ENCODE peak calls at places on chromosomes 6 and 20, in nine cellular contexts. R is tibial nerve, I is GM23338, A is BJ, S is NB4, K is A549, T is ovary, F is neural crest cell, N is progenitor cell of endocrine pancreas. J is an unnamed sample.

GRCh38 chr6:31202259-31203166 is 32.0 kb upstream of the POU5F1 start:
- DNase-seq in R (no peak), K (no peak), F (no peak), T (no peak), N (no peak), A (no peak), S (no peak), I (peak; percentile 23), J (peak; percentile 24)

GRCh38 chr6:8065519-8065911 is 1.3 kb upstream of the BLOC1S5 start:
- DNase-seq in F (no peak), N (no peak), K (no peak), R (no peak), I (no peak), A (no peak), S (no peak), T (no peak), J (no peak)

GRCh38 chr20:37627060-37627766 is 66.6 kb upstream of the CTNNBL1 start:
- DNase-seq in A (no peak), T (no peak), K (no peak), I (peak; percentile 79), R (peak; percentile 7), F (peak; percentile 72), S (peak; percentile 71), N (peak; percentile 68), J (peak; percentile 70)

GRCh38 chr6:134405386-134406087 is 87.6 kb upstream of the SGK1 start:
- DNase-seq in K (no peak), N (no peak), F (no peak), T (no peak), I (peak; percentile 72), R (no peak), S (no peak), A (no peak), J (no peak)

GRCh38 chr6:141719476-141719875 is 413.2 kb upstream of the GJE1 start:
- DNase-seq in N (no peak), A (no peak), S (no peak), I (no peak), T (no peak), K (no peak), F (no peak), R (no peak), J (no peak)

GRCh38 chr20:57457243-57457761 is 66.1 kb downstream of the RBM38 start:
- DNase-seq in K (no peak), N (no peak), A (no peak), I (no peak), F (no peak), S (peak; percentile 47), R (no peak), T (no peak), J (no peak)

GRCh38 chr6:165986647-165987482 is 180.8 kb downstream of the TBXT start:
- DNase-seq in A (no peak), T (peak; percentile 49), S (peak; percentile 29), R (no peak), N (no peak), I (peak; percentile 68), F (no peak), K (no peak), J (no peak)

GRCh38 chr20:50569864-50570836 is 60.0 kb downstream of the PTPN1 start:
- DNase-seq in N (no peak), I (peak; percentile 72), T (no peak), F (no peak), A (no peak), K (no peak), S (peak; percentile 40), R (no peak), J (peak; percentile 20)

GRCh38 chr6:2839982-2840793 is 1.5 kb downstream of the SERPINB1 start:
- DNase-seq in S (no peak), R (no peak), K (no peak), A (no peak), T (no peak), F (no peak), N (no peak), I (no peak), J (no peak)

GRCh38 chr6:2840794-2841061 is 935 bp downstream of the SERPINB1 start:
- DNase-seq in N (no peak), S (no peak), A (no peak), K (no peak), F (no peak), R (no peak), I (no peak), T (no peak), J (no peak)

GRCh38 chr6:2842139-2842552 is 483 bp upstream of the SERPINB1 start:
- DNase-seq in S (no peak), N (no peak), I (no peak), T (no peak), K (no peak), R (no peak), A (no peak), F (no peak), J (no peak)

GRCh38 chr6:2843138-2843740 is 1.6 kb upstream of the SERPINB1 start:
- DNase-seq in N (no peak), K (no peak), A (no peak), R (no peak), I (no peak), F (no peak), T (no peak), S (no peak), J (no peak)

DNA sequence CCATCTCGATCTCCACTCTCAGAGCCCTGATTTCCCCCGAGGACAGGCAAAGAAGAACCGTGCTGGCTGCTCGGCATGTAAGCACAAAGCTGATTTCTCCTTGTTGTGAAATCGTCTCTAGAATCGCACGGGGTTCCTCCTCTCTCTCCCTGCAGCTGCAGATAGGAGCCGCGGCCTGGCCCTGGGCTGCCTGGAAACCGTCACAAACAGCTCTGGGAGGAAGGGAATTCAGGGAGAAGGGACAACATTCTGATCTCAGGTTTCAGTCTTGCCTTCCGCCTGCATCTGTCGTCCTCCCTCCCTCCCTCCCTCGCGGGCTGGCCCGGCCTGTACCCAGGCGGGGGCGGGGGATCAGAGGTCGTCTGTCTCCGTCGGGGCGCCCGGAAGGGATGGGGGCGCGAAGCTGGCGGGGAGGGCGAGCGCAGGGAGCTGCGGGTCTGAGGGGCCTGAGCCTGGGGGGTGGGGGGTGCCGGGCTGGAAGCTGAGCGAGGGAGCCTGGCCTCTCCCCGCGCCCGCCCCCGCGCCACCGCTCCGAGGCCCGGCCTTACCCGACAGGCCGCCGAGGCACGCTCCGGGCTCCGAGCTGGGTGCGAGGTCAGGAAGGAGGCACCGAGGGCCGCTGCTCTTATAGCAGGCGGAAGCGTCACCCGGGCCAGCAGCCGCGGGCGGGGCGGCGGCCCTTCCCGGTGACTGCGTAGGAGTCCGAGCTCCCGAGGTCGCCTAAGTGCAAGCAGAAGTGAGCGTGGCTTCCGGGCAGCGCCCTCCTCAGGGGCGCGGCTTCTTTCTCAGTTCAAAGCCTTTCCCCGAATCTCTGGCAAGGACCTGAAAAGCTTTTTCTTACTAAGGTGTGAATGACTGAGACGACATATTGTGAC is at the start of gene SERPINB1:
- DNase-seq in S (peak; percentile 97), N (peak; percentile 74), K (peak; percentile 47), I (peak; percentile 98), A (peak; percentile 84), T (peak; percentile 75), F (peak; percentile 63), R (peak; percentile 68), J (peak; percentile 74)
- TF ChIP-seq CTCF in S (no peak), N (peak; percentile 17), K (no peak), I (peak; percentile 16), A (no peak), T (no peak), F (no peak), R (no peak), J (no peak)

GRCh38 chr6:128519132-128519930 is 1.1 kb downstream of the PTPRK start:
- DNase-seq in K (peak; percentile 31), I (peak; percentile 79), F (peak; percentile 30), A (no peak), R (no peak), N (peak; percentile 28), S (no peak), T (peak; percentile 56), J (peak; percentile 44)
- TF ChIP-seq CTCF in K (no peak), I (peak; percentile 34), F (peak; percentile 30), A (peak; percentile 33), R (peak; percentile 21), N (peak; percentile 35), S (no peak), T (no peak), J (no peak)

DNA sequence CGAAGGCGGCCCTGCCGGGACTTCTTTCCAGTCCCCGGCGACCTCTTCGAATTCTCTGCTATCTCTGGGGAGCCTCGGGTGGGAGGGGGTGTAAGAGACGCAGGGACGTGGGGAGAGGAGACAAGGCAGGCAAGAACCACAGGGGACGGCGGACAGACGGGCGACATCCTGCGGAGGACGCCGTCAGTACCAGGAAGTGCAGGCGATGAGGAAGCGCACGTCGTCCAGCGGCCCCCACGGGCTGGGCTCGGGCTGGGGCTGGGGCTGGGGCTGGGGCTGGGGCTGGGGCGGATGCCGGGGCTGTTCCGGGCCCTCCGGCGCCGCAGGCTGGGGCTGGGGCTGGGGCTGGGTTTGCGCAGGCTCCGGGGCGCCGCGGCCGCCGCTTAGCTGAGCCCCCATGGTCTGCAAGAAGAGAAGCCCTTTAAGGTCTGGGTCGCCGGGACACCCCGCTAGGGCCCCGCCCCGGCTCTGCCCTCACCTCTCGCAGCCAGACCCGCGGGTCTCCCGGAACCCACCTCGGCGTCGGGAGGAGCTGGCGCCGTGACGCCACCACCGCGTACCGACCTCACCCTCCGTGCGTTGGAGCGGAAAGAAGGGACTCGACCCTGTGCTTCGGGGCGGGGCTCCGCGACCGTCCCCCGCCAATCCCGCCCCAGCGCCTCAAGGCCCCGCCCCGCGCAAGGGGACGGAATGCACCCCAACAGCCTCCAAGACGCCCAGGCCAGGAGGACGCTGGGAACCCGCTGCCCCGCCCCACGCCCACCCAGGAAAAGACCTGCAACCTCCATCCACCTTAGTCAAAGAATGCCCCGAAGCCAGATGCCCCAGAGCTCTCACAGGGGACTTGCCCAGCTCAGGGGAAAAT is at the start of gene MMP24OS:
- DNase-seq in N (peak; percentile 84), T (peak; percentile 85), F (peak; percentile 77), K (peak; percentile 84), S (peak; percentile 97), R (peak; percentile 82), I (peak; percentile 95), A (peak; percentile 50), J (peak; percentile 87)
- TF ChIP-seq CTCF in N (no peak), T (no peak), F (peak; percentile 7), K (no peak), S (peak; percentile 17), R (peak; percentile 46), I (peak; percentile 42), A (peak; percentile 64), J (no peak)

GRCh38 chr6:23656257-23656731 is 469.7 kb upstream of the NRSN1 start:
- DNase-seq in N (no peak), K (no peak), R (no peak), A (no peak), S (no peak), T (no peak), F (no peak), I (peak; percentile 18), J (no peak)

GRCh38 chr6:23659125-23659524 is 466.9 kb upstream of the NRSN1 start:
- DNase-seq in T (no peak), N (peak; percentile 26), S (peak; percentile 7), A (no peak), F (peak; percentile 32), R (no peak), K (no peak), I (peak; percentile 77), J (peak; percentile 53)

GRCh38 chr6:23656826-23657225 is 469.2 kb upstream of the NRSN1 start:
- DNase-seq in K (no peak), F (no peak), T (no peak), S (no peak), N (no peak), I (peak; percentile 31), A (no peak), R (no peak), J (no peak)

GRCh38 chr6:23663652-23664051 is 462.4 kb upstream of the NRSN1 start:
- DNase-seq in F (no peak), S (no peak), R (no peak), T (no peak), I (no peak), N (no peak), A (no peak), K (no peak), J (no peak)

DNA sequence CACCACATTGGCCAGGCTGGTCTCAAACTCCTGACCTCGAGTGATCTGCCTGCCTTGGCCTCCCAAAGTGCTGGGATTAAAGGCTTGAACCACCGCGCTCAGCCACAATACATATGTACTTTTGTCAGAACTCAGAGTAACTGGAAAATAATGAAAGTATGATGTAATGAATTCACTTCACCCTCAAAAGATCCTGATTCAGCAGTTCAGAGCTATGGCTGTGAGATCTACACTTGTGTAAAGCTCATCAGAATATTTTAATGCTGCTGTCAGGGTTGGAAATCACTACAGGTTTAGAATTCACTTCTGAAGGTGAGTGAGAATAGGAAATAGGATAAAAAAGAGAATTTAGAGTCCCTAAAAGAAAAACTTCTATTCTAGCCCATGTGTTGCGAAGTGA is 464.5 kb upstream of the NRSN1 start:
- DNase-seq in T (no peak), N (no peak), I (no peak), R (no peak), F (no peak), A (no peak), S (no peak), K (no peak), J (no peak)
- TF ChIP-seq CTCF in T (no peak), N (no peak), I (no peak), R (no peak), F (no peak), A (no peak), S (no peak), K (no peak), J (no peak)

J was measured in endothelial cell.